ENCODE peak calls at places on chromosome 3, in nine cellular contexts. Z, N, K, J, F, P, U, H and W are unnamed samples.

GRCh38 chr3:9750556-9751411 is 1.0 kb downstream of the OGG1 start:
- DNase-seq in Z (no peak), N (no peak), K (no peak), J (no peak), F (no peak), P (no peak), U (no peak), H (no peak), W (no peak)

GRCh38 chr3:154334973-154335420 is 10.7 kb upstream of the DHX36 start:
- DNase-seq in Z (peak), N (no peak), K (peak), J (no peak), F (peak), P (no peak), U (no peak), H (no peak), W (no peak)

GRCh38 chr3:47315069-47315647 is 32.4 kb downstream of the KLHL18 start:
- DNase-seq in Z (no peak), N (no peak), K (no peak), J (no peak), F (no peak), P (no peak), U (no peak), H (no peak), W (no peak)

GRCh38 chr3:98982336-98982735 is 80.8 kb upstream of the DCBLD2 start:
- DNase-seq in Z (no peak), N (no peak), K (no peak), J (no peak), F (no peak), P (no peak), U (no peak), H (no peak), W (no peak)

GRCh38 chr3:142929109-142929508 is 34.4 kb downstream of the PAQR9 start:
- DNase-seq in Z (peak), N (no peak), K (peak), J (no peak), F (peak), P (no peak), U (no peak), H (peak), W (no peak)

GRCh38 chr3:39528844-39529243 is 61.4 kb downstream of the MOBP start:
- DNase-seq in Z (no peak), N (no peak), K (no peak), J (no peak), F (no peak), P (no peak), U (no peak), H (no peak), W (no peak)

GRCh38 chr3:53036063-53036619 is 9.7 kb downstream of the SFMBT1 start:
- DNase-seq in Z (no peak), N (no peak), K (no peak), J (no peak), F (no peak), P (no peak), U (no peak), H (no peak), W (no peak)

GRCh38 chr3:60101628-60102027 is 1051.8 kb upstream of the CFAP20DC start:
- DNase-seq in Z (no peak), N (no peak), K (no peak), J (no peak), F (no peak), P (no peak), U (no peak), H (no peak), W (no peak)

GRCh38 chr3:149975919-149976318 is 5.2 kb upstream of the PFN2 start:
- DNase-seq in Z (no peak), N (no peak), K (no peak), J (no peak), F (no peak), P (no peak), U (no peak), H (peak), W (no peak)

GRCh38 chr3:127717357-127718243 is 44.8 kb downstream of the ABTB1 start:
- DNase-seq in Z (no peak), N (no peak), K (no peak), J (no peak), F (no peak), P (no peak), U (peak), H (no peak), W (peak)

GRCh38 chr3:3798641-3799113 is 554 bp upstream of the LRRN1 start:
- DNase-seq in Z (no peak), N (peak), K (no peak), J (peak), F (no peak), P (no peak), U (peak), H (peak), W (peak)

GRCh38 chr3:185225523-185225922 is 28.3 kb downstream of the EHHADH start:
- DNase-seq in Z (no peak), N (no peak), K (peak), J (no peak), F (no peak), P (no peak), U (no peak), H (no peak), W (no peak)

GRCh38 chr3:147089286-147089685 is 317.1 kb downstream of the ZIC4 start:
- DNase-seq in Z (no peak), N (no peak), K (no peak), J (no peak), F (no peak), P (no peak), U (no peak), H (no peak), W (no peak)

GRCh38 chr3:8579101-8579500 is 65.5 kb downstream of the SSUH2 start:
- DNase-seq in Z (no peak), N (no peak), K (no peak), J (no peak), F (no peak), P (no peak), U (no peak), H (no peak), W (no peak)

GRCh38 chr3:52012699-52013098 is 17.0 kb upstream of the RPL29 start:
- DNase-seq in Z (no peak), N (no peak), K (no peak), J (no peak), F (no peak), P (no peak), U (no peak), H (no peak), W (no peak)

GRCh38 chr3:70550723-70551319 is 238.4 kb upstream of the MDFIC2 start:
- DNase-seq in Z (peak), N (peak), K (no peak), J (peak), F (peak), P (peak), U (peak), H (peak), W (no peak)

GRCh38 chr3:25971736-25972135 is 181.8 kb downstream of the OXSM start:
- DNase-seq in Z (no peak), N (no peak), K (no peak), J (no peak), F (no peak), P (no peak), U (no peak), H (no peak), W (no peak)

GRCh38 chr3:194364652-194365434 is 4.7 kb downstream of the LRRC15 start:
- DNase-seq in Z (no peak), N (no peak), K (no peak), J (no peak), F (peak), P (no peak), U (peak), H (no peak), W (no peak)

GRCh38 chr3:50807266-50807665 is 132.5 kb downstream of the DOCK3 start:
- DNase-seq in Z (no peak), N (no peak), K (no peak), J (no peak), F (no peak), P (no peak), U (no peak), H (no peak), W (no peak)

GRCh38 chr3:146536681-146537080 is 7.7 kb downstream of the PLSCR1 start:
- DNase-seq in Z (no peak), N (no peak), K (no peak), J (no peak), F (no peak), P (no peak), U (no peak), H (no peak), W (no peak)

GRCh38 chr3:22886394-22886793 is 316.7 kb upstream of the UBE2E2 start:
- DNase-seq in Z (no peak), N (no peak), K (no peak), J (no peak), F (no peak), P (no peak), U (no peak), H (no peak), W (no peak)